ENCODE peak calls at places on chromosome 20, in nine cellular contexts. S is fibroblast of gingiva; J is activated CD4-positive, alpha-beta T cell treated with anti-CD3 and anti-CD28 coated beads, Interleukin-2, amount 10 ng/mL, durations not matched to agents 7 days and 5 days; G is fibroblast of pulmonary artery; B is AG08396; Z is ACHN; X is stimulated activated CD4-positive, alpha-beta T cell treated with anti-CD3 and anti-CD28 coated beads, Interleukin-2, amount 100 ng/mL, for 24 hours; O is neural crest cell; E is lung. L is an unnamed sample.

GRCh38 chr20:49690899-49691620 is 22.6 kb downstream of the B4GALT5 start:
- DNase-seq in S (no peak), J (no peak), G (peak), B (no peak), Z (peak), X (no peak), O (no peak), E (no peak), L (no peak)

GRCh38 chr20:13336308-13337089 is 115.4 kb downstream of the ISM1 start:
- DNase-seq in S (no peak), J (no peak), G (no peak), B (no peak), Z (peak), X (no peak), O (no peak), E (no peak), L (no peak)

GRCh38 chr20:4780245-4780644 is 58.5 kb downstream of the PRND start:
- DNase-seq in S (no peak), J (no peak), G (no peak), B (no peak), Z (no peak), X (no peak), O (no peak), E (no peak), L (peak)

GRCh38 chr20:62583424-62583920 is 58.8 kb upstream of the SLCO4A1 start:
- DNase-seq in S (peak), J (no peak), G (no peak), B (peak), Z (no peak), X (no peak), O (no peak), E (no peak), L (no peak)

GRCh38 chr20:32463642-32464400 is 105.7 kb downstream of the ASXL1 start:
- DNase-seq in S (no peak), J (no peak), G (no peak), B (no peak), Z (no peak), X (no peak), O (peak), E (no peak), L (no peak)

GRCh38 chr20:63072231-63072791 is 65.5 kb upstream of the BHLHE23 start:
- DNase-seq in S (no peak), J (no peak), G (no peak), B (no peak), Z (no peak), X (no peak), O (no peak), E (no peak), L (no peak)

GRCh38 chr20:32570401-32571190 is 14.5 kb downstream of the NOL4L start:
- DNase-seq in S (no peak), J (no peak), G (no peak), B (no peak), Z (no peak), X (no peak), O (no peak), E (no peak), L (no peak)

GRCh38 chr20:45822863-45823262 is 4.2 kb downstream of the TNNC2 start:
- DNase-seq in S (no peak), J (no peak), G (peak), B (peak), Z (no peak), X (no peak), O (no peak), E (no peak), L (no peak)

GRCh38 chr20:45355685-45356084 is 7.3 kb upstream of the SYS1 start:
- DNase-seq in S (no peak), J (no peak), G (no peak), B (no peak), Z (no peak), X (no peak), O (no peak), E (no peak), L (no peak)

GRCh38 chr20:33933469-33933909 is 60.2 kb upstream of the RALY start:
- DNase-seq in S (peak), J (peak), G (peak), B (peak), Z (peak), X (peak), O (peak), E (peak), L (peak)

GRCh38 chr20:14928083-14928482 is 590.7 kb upstream of the FLRT3 start:
- DNase-seq in S (no peak), J (no peak), G (no peak), B (no peak), Z (no peak), X (no peak), O (no peak), E (no peak), L (no peak)

GRCh38 chr20:1273366-1273765 is 7.3 kb downstream of the SNPH start:
- DNase-seq in S (no peak), J (no peak), G (no peak), B (no peak), Z (peak), X (no peak), O (no peak), E (no peak), L (no peak)

GRCh38 chr20:35264755-35265154 is 13.2 kb downstream of the MMP24OS start:
- DNase-seq in S (no peak), J (no peak), G (peak), B (no peak), Z (peak), X (no peak), O (no peak), E (no peak), L (no peak)

GRCh38 chr20:47276856-47277541 is 79.5 kb downstream of the ZMYND8 start:
- DNase-seq in S (peak), J (no peak), G (peak), B (peak), Z (no peak), X (no peak), O (no peak), E (peak), L (peak)

GRCh38 chr20:38520261-38520660 is 47.6 kb downstream of the RALGAPB start:
- DNase-seq in S (no peak), J (no peak), G (no peak), B (no peak), Z (no peak), X (no peak), O (no peak), E (no peak), L (no peak)

GRCh38 chr20:46681032-46681854 is 8.0 kb downstream of the TP53RK start:
- DNase-seq in S (no peak), J (peak), G (peak), B (peak), Z (peak), X (peak), O (peak), E (peak), L (peak)

GRCh38 chr20:48904566-48905321 is 16.8 kb upstream of the ARFGEF2 start:
- DNase-seq in S (peak), J (peak), G (peak), B (peak), Z (peak), X (peak), O (peak), E (peak), L (peak)

GRCh38 chr20:41617059-41617921 is 887 bp downstream of the CHD6 start:
- DNase-seq in S (peak), J (peak), G (peak), B (peak), Z (peak), X (peak), O (no peak), E (peak), L (peak)

GRCh38 chr20:51095755-51096509 is 73.0 kb upstream of the KCNG1 start:
- DNase-seq in S (no peak), J (no peak), G (peak), B (no peak), Z (no peak), X (no peak), O (peak), E (no peak), L (no peak)

GRCh38 chr20:40336034-40336433 is 353.0 kb downstream of the MAFB start:
- DNase-seq in S (no peak), J (no peak), G (no peak), B (no peak), Z (no peak), X (no peak), O (no peak), E (no peak), L (no peak)

GRCh38 chr20:46311719-46312074 is 3.4 kb upstream of the CDH22 start:
- DNase-seq in S (no peak), J (no peak), G (no peak), B (no peak), Z (no peak), X (no peak), O (no peak), E (no peak), L (no peak)

GRCh38 chr20:56808119-56808725 is 179.1 kb downstream of the TFAP2C start:
- DNase-seq in S (no peak), J (no peak), G (no peak), B (no peak), Z (no peak), X (no peak), O (no peak), E (no peak), L (no peak)

GRCh38 chr20:10540636-10541493 is 105.8 kb downstream of the SLX4IP start:
- DNase-seq in S (peak), J (no peak), G (peak), B (peak), Z (peak), X (no peak), O (no peak), E (no peak), L (no peak)

GRCh38 chr20:8749986-8750385 is 318.9 kb upstream of the PLCB4 start:
- DNase-seq in S (peak), J (no peak), G (peak), B (peak), Z (peak), X (no peak), O (no peak), E (no peak), L (no peak)

GRCh38 chr20:4151991-4152695 is 136.8 kb upstream of the RNF24 start:
- DNase-seq in S (no peak), J (no peak), G (no peak), B (no peak), Z (peak), X (no peak), O (no peak), E (no peak), L (no peak)

GRCh38 chr20:16615199-16615598 is 42.0 kb upstream of the KIF16B start:
- DNase-seq in S (peak), J (no peak), G (peak), B (peak), Z (no peak), X (no peak), O (no peak), E (no peak), L (no peak)

GRCh38 chr20:51966296-51966971 is 164.1 kb upstream of the SALL4 start:
- DNase-seq in S (peak), J (peak), G (peak), B (peak), Z (peak), X (no peak), O (peak), E (peak), L (peak)

GRCh38 chr20:48627737-48628128 is 200.1 kb downstream of the PREX1 start:
- DNase-seq in S (no peak), J (no peak), G (no peak), B (no peak), Z (no peak), X (no peak), O (no peak), E (no peak), L (no peak)

GRCh38 chr20:37384683-37385174 is 38.8 kb downstream of the SRC start:
- DNase-seq in S (peak), J (peak), G (peak), B (peak), Z (peak), X (peak), O (peak), E (peak), L (peak)

GRCh38 chr20:36116813-36117441 is 37.6 kb upstream of the EPB41L1 start:
- DNase-seq in S (peak), J (no peak), G (peak), B (peak), Z (peak), X (no peak), O (no peak), E (no peak), L (no peak)

GRCh38 chr20:2822073-2822472 is 5.9 kb downstream of the TMEM239 start:
- DNase-seq in S (no peak), J (peak), G (no peak), B (no peak), Z (no peak), X (no peak), O (no peak), E (no peak), L (no peak)

GRCh38 chr20:63602321-63602720 is 24.6 kb downstream of the GMEB2 start:
- DNase-seq in S (no peak), J (no peak), G (no peak), B (no peak), Z (no peak), X (no peak), O (no peak), E (no peak), L (no peak)